ENCODE peak calls at places on chromosomes 3 and 15, in ten cellular contexts. One of them, this sample, is unnamed.

GRCh38 chr15:23035964-23036566 is 3.3 kb downstream of the TUBGCP5 start:
- DNase-seq in AG04450: no peak
- DNase-seq in fibroblast of lung: peak; percentile 48
- DNase-seq in aorta: no peak
- DNase-seq in endodermal cell: peak; percentile 90
- DNase-seq in coronary artery: no peak
- DNase-seq in thyroid gland: peak; percentile 40
- DNase-seq in right cardiac atrium: no peak
- DNase-seq in A673: peak; percentile 71
- DNase-seq in PC-9: peak; percentile 37
- DNase-seq in this sample: peak; percentile 71

GRCh38 chr3:12869025-12869695 is 27.8 kb upstream of the RPL32 start:
- DNase-seq in AG04450: no peak
- DNase-seq in fibroblast of lung: no peak
- DNase-seq in aorta: no peak
- DNase-seq in endodermal cell: peak; percentile 93
- DNase-seq in coronary artery: no peak
- DNase-seq in thyroid gland: peak; percentile 46
- DNase-seq in right cardiac atrium: peak; percentile 79
- DNase-seq in A673: no peak
- DNase-seq in PC-9: no peak
- DNase-seq in this sample: peak; percentile 81

GRCh38 chr3:10370429-10370828 is 49.5 kb upstream of the SEC13 start:
- DNase-seq in AG04450: peak; percentile 79
- DNase-seq in fibroblast of lung: peak; percentile 91
- DNase-seq in aorta: no peak
- DNase-seq in endodermal cell: no peak
- DNase-seq in coronary artery: no peak
- DNase-seq in thyroid gland: peak; percentile 35
- DNase-seq in right cardiac atrium: no peak
- DNase-seq in A673: no peak
- DNase-seq in PC-9: no peak
- DNase-seq in this sample: no peak

GRCh38 chr15:95086543-95087252 is 855.3 kb downstream of the MCTP2 start:
- DNase-seq in AG04450: peak; percentile 46
- DNase-seq in fibroblast of lung: peak; percentile 91
- DNase-seq in aorta: no peak
- DNase-seq in endodermal cell: no peak
- DNase-seq in coronary artery: no peak
- DNase-seq in thyroid gland: no peak
- DNase-seq in right cardiac atrium: no peak
- DNase-seq in A673: no peak
- DNase-seq in PC-9: no peak
- DNase-seq in this sample: no peak

GRCh38 chr3:54968546-54969172 is 40.8 kb upstream of the LRTM1 start:
- DNase-seq in AG04450: peak; percentile 55
- DNase-seq in fibroblast of lung: peak; percentile 51
- DNase-seq in aorta: no peak
- DNase-seq in endodermal cell: no peak
- DNase-seq in coronary artery: no peak
- DNase-seq in thyroid gland: no peak
- DNase-seq in right cardiac atrium: no peak
- DNase-seq in A673: no peak
- DNase-seq in PC-9: no peak
- DNase-seq in this sample: no peak

GRCh38 chr15:79858469-79858868 is 38.3 kb downstream of the MTHFS start:
- DNase-seq in AG04450: no peak
- DNase-seq in fibroblast of lung: no peak
- DNase-seq in aorta: no peak
- DNase-seq in endodermal cell: no peak
- DNase-seq in coronary artery: no peak
- DNase-seq in thyroid gland: no peak
- DNase-seq in right cardiac atrium: no peak
- DNase-seq in A673: peak; percentile 24
- DNase-seq in PC-9: no peak
- DNase-seq in this sample: no peak

GRCh38 chr3:107297597-107297996 is 79.6 kb upstream of the CCDC54 start:
- DNase-seq in AG04450: no peak
- DNase-seq in fibroblast of lung: no peak
- DNase-seq in aorta: no peak
- DNase-seq in endodermal cell: no peak
- DNase-seq in coronary artery: no peak
- DNase-seq in thyroid gland: no peak
- DNase-seq in right cardiac atrium: no peak
- DNase-seq in A673: no peak
- DNase-seq in PC-9: no peak
- DNase-seq in this sample: no peak

GRCh38 chr3:76463501-76463900 is 576.4 kb upstream of the ROBO2 start:
- DNase-seq in AG04450: no peak
- DNase-seq in fibroblast of lung: no peak
- DNase-seq in aorta: no peak
- DNase-seq in endodermal cell: no peak
- DNase-seq in coronary artery: no peak
- DNase-seq in thyroid gland: no peak
- DNase-seq in right cardiac atrium: no peak
- DNase-seq in A673: no peak
- DNase-seq in PC-9: no peak
- DNase-seq in this sample: peak; percentile 92

GRCh38 chr15:76235186-76235826 is 76.0 kb downstream of the ETFA start:
- DNase-seq in AG04450: peak; percentile 16
- DNase-seq in fibroblast of lung: peak; percentile 60
- DNase-seq in aorta: no peak
- DNase-seq in endodermal cell: no peak
- DNase-seq in coronary artery: no peak
- DNase-seq in thyroid gland: no peak
- DNase-seq in right cardiac atrium: no peak
- DNase-seq in A673: peak; percentile 78
- DNase-seq in PC-9: no peak
- DNase-seq in this sample: no peak

GRCh38 chr3:142652826-142653292 is 56.7 kb downstream of the PLS1 start:
- DNase-seq in AG04450: no peak
- DNase-seq in fibroblast of lung: no peak
- DNase-seq in aorta: no peak
- DNase-seq in endodermal cell: no peak
- DNase-seq in coronary artery: no peak
- DNase-seq in thyroid gland: no peak
- DNase-seq in right cardiac atrium: no peak
- DNase-seq in A673: no peak
- DNase-seq in PC-9: no peak
- DNase-seq in this sample: no peak

GRCh38 chr15:63264685-63265302 is 12.6 kb upstream of the APH1B start:
- DNase-seq in AG04450: peak; percentile 64
- DNase-seq in fibroblast of lung: peak; percentile 87
- DNase-seq in aorta: no peak
- DNase-seq in endodermal cell: no peak
- DNase-seq in coronary artery: no peak
- DNase-seq in thyroid gland: no peak
- DNase-seq in right cardiac atrium: no peak
- DNase-seq in A673: no peak
- DNase-seq in PC-9: no peak
- DNase-seq in this sample: no peak

GRCh38 chr3:171157286-171157685 is 130.8 kb upstream of the SLC2A2 start:
- DNase-seq in AG04450: no peak
- DNase-seq in fibroblast of lung: peak; percentile 43
- DNase-seq in aorta: no peak
- DNase-seq in endodermal cell: peak; percentile 75
- DNase-seq in coronary artery: no peak
- DNase-seq in thyroid gland: no peak
- DNase-seq in right cardiac atrium: peak; percentile 73
- DNase-seq in A673: no peak
- DNase-seq in PC-9: no peak
- DNase-seq in this sample: peak; percentile 33

GRCh38 chr3:86995537-86995936 is 4.6 kb upstream of the VGLL3 start:
- DNase-seq in AG04450: no peak
- DNase-seq in fibroblast of lung: peak; percentile 90
- DNase-seq in aorta: no peak
- DNase-seq in endodermal cell: no peak
- DNase-seq in coronary artery: no peak
- DNase-seq in thyroid gland: no peak
- DNase-seq in right cardiac atrium: no peak
- DNase-seq in A673: no peak
- DNase-seq in PC-9: peak; percentile 79
- DNase-seq in this sample: no peak

GRCh38 chr15:59216911-59217310 is 10.3 kb downstream of the LDHAL6B start:
- DNase-seq in AG04450: no peak
- DNase-seq in fibroblast of lung: no peak
- DNase-seq in aorta: no peak
- DNase-seq in endodermal cell: no peak
- DNase-seq in coronary artery: no peak
- DNase-seq in thyroid gland: no peak
- DNase-seq in right cardiac atrium: no peak
- DNase-seq in A673: no peak
- DNase-seq in PC-9: no peak
- DNase-seq in this sample: no peak

DNA sequence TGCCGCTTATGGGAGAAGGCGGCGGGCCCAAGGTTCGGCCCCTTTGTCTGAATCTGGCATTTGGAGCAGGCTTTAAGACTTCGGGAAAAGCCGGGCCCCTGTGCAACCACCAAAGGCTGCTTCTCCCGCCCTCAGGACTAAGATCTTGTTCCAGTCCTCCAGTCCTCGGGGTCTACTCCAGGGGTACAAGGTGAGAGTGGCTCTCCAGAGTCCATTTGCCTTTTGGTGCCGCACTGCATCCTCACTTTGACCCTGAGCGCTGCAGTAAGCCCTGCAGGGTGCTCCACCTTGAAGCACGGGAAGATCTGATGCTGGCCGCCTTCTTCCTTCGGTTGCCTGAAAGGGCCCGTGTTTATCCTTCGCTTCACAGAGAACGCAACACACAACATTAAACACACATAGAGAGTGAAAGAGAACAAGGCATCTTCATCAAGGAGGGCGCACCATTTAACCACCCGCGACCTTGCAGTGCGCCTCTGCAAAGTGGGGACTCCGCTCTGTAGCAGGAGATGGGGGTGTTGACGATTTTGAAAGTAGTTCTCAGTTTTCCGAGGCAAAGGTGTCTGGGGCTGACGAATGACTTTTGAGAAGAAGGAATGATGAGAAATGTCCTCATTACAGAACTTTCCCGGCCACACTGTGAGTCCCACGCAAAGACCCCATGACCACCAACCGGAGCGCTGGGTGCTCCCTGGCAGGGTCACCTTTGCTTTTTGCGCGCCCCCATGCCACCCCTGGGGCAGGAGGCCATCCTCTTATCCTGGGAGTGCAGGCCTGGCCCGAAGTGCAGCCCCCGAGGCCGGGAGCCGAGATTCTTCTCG is 1.0 kb downstream of the PIGZ start:
- DNase-seq in AG04450: no peak
- DNase-seq in fibroblast of lung: no peak
- DNase-seq in aorta: no peak
- DNase-seq in endodermal cell: peak; percentile 47
- DNase-seq in coronary artery: no peak
- DNase-seq in thyroid gland: no peak
- DNase-seq in right cardiac atrium: no peak
- DNase-seq in A673: no peak
- DNase-seq in PC-9: no peak
- DNase-seq in this sample: no peak
- H3K4me3 ChIP-seq in AG04450: peak overlapping the region; percentile 58
- H3K4me3 ChIP-seq in fibroblast of lung: peak overlapping the region; percentile 68
- H3K4me3 ChIP-seq in aorta: no peak overlapping the region
- H3K4me3 ChIP-seq in endodermal cell: peak overlapping the region; percentile 69
- H3K4me3 ChIP-seq in coronary artery: peak overlapping the region; percentile 76
- H3K4me3 ChIP-seq in thyroid gland: no peak overlapping the region
- H3K4me3 ChIP-seq in right cardiac atrium: peak overlapping the region; percentile 78
- H3K4me3 ChIP-seq in A673: peak overlapping the region; percentile 75
- H3K4me3 ChIP-seq in PC-9: no peak overlapping the region
- H3K4me3 ChIP-seq in this sample: peak overlapping the region; percentile 61

GRCh38 chr15:90021108-90021507 is 20.0 kb downstream of the ZNF710 start:
- DNase-seq in AG04450: no peak
- DNase-seq in fibroblast of lung: no peak
- DNase-seq in aorta: no peak
- DNase-seq in endodermal cell: peak; percentile 42
- DNase-seq in coronary artery: peak; percentile 68
- DNase-seq in thyroid gland: no peak
- DNase-seq in right cardiac atrium: no peak
- DNase-seq in A673: no peak
- DNase-seq in PC-9: no peak
- DNase-seq in this sample: no peak

GRCh38 chr15:90022345-90022744 is 21.2 kb downstream of the ZNF710 start:
- DNase-seq in AG04450: no peak
- DNase-seq in fibroblast of lung: no peak
- DNase-seq in aorta: no peak
- DNase-seq in endodermal cell: peak; percentile 35
- DNase-seq in coronary artery: no peak
- DNase-seq in thyroid gland: no peak
- DNase-seq in right cardiac atrium: no peak
- DNase-seq in A673: no peak
- DNase-seq in PC-9: no peak
- DNase-seq in this sample: no peak

GRCh38 chr15:90020041-90020735 is 19.1 kb downstream of the ZNF710 start:
- DNase-seq in AG04450: no peak
- DNase-seq in fibroblast of lung: no peak
- DNase-seq in aorta: peak; percentile 71
- DNase-seq in endodermal cell: no peak
- DNase-seq in coronary artery: peak; percentile 70
- DNase-seq in thyroid gland: no peak
- DNase-seq in right cardiac atrium: peak; percentile 66
- DNase-seq in A673: no peak
- DNase-seq in PC-9: no peak
- DNase-seq in this sample: no peak

GRCh38 chr15:90018216-90018831 is 17.2 kb downstream of the ZNF710 start:
- DNase-seq in AG04450: no peak
- DNase-seq in fibroblast of lung: no peak
- DNase-seq in aorta: no peak
- DNase-seq in endodermal cell: peak; percentile 44
- DNase-seq in coronary artery: peak; percentile 24
- DNase-seq in thyroid gland: no peak
- DNase-seq in right cardiac atrium: no peak
- DNase-seq in A673: no peak
- DNase-seq in PC-9: no peak
- DNase-seq in this sample: no peak

GRCh38 chr15:90019611-90020010 is 18.5 kb downstream of the ZNF710 start:
- DNase-seq in AG04450: no peak
- DNase-seq in fibroblast of lung: no peak
- DNase-seq in aorta: no peak
- DNase-seq in endodermal cell: peak; percentile 46
- DNase-seq in coronary artery: no peak
- DNase-seq in thyroid gland: no peak
- DNase-seq in right cardiac atrium: no peak
- DNase-seq in A673: no peak
- DNase-seq in PC-9: no peak
- DNase-seq in this sample: no peak
- H3K27ac ChIP-seq in AG04450: no peak overlapping the region
- H3K27ac ChIP-seq in fibroblast of lung: no peak overlapping the region
- H3K27ac ChIP-seq in aorta: no peak overlapping the region
- H3K27ac ChIP-seq in endodermal cell: no peak overlapping the region
- H3K27ac ChIP-seq in coronary artery: peak overlapping the region; percentile 81
- H3K27ac ChIP-seq in thyroid gland: peak overlapping the region; percentile 82
- H3K27ac ChIP-seq in right cardiac atrium: peak overlapping the region; percentile 78
- H3K27ac ChIP-seq in A673: peak overlapping the region; percentile 33
- H3K27ac ChIP-seq in PC-9: no peak overlapping the region
- H3K27ac ChIP-seq in this sample: peak overlapping the region; percentile 0

GRCh38 chr15:65305144-65305758 is 774 bp downstream of the RNU5B-1 start:
- DNase-seq in AG04450: no peak
- DNase-seq in fibroblast of lung: no peak
- DNase-seq in aorta: no peak
- DNase-seq in endodermal cell: no peak
- DNase-seq in coronary artery: no peak
- DNase-seq in thyroid gland: no peak
- DNase-seq in right cardiac atrium: peak; percentile 27
- DNase-seq in A673: no peak
- DNase-seq in PC-9: no peak
- DNase-seq in this sample: no peak
- H3K4me3 ChIP-seq in AG04450: no peak overlapping the region
- H3K4me3 ChIP-seq in fibroblast of lung: no peak overlapping the region
- H3K4me3 ChIP-seq in aorta: peak overlapping the region; percentile 32
- H3K4me3 ChIP-seq in endodermal cell: no peak overlapping the region
- H3K4me3 ChIP-seq in coronary artery: peak overlapping the region; percentile 77
- H3K4me3 ChIP-seq in thyroid gland: no peak overlapping the region
- H3K4me3 ChIP-seq in right cardiac atrium: peak overlapping the region; percentile 97
- H3K4me3 ChIP-seq in A673: no peak overlapping the region
- H3K4me3 ChIP-seq in PC-9: peak overlapping the region; percentile 31
- H3K4me3 ChIP-seq in this sample: no peak overlapping the region

GRCh38 chr15:72521682-72522081 is 47.6 kb downstream of the ARIH1 start:
- DNase-seq in AG04450: no peak
- DNase-seq in fibroblast of lung: peak; percentile 19
- DNase-seq in aorta: no peak
- DNase-seq in endodermal cell: no peak
- DNase-seq in coronary artery: no peak
- DNase-seq in thyroid gland: no peak
- DNase-seq in right cardiac atrium: no peak
- DNase-seq in A673: peak; percentile 4
- DNase-seq in PC-9: no peak
- DNase-seq in this sample: no peak
- H3K27ac ChIP-seq in AG04450: no peak overlapping the region
- H3K27ac ChIP-seq in fibroblast of lung: no peak overlapping the region
- H3K27ac ChIP-seq in aorta: no peak overlapping the region
- H3K27ac ChIP-seq in endodermal cell: no peak overlapping the region
- H3K27ac ChIP-seq in coronary artery: no peak overlapping the region
- H3K27ac ChIP-seq in thyroid gland: no peak overlapping the region
- H3K27ac ChIP-seq in right cardiac atrium: no peak overlapping the region
- H3K27ac ChIP-seq in A673: no peak overlapping the region
- H3K27ac ChIP-seq in PC-9: no peak overlapping the region
- H3K27ac ChIP-seq in this sample: no peak overlapping the region

This sample was measured in testis.